ENCODE peak calls at places on chromosomes 5 and 9, in nine cellular contexts. W is stomach, P is neural crest cell, F is AG09309, G is WTC11, E is transverse colon, D is dorsolateral prefrontal cortex, J is lower lobe of right lung, I is pancreas. X is an unnamed sample.

GRCh38 chr9:78539904-78540303 is 243.0 kb downstream of the PSAT1 start:
- DNase-seq in W (no peak), P (no peak), F (peak), G (no peak), E (no peak), D (no peak), J (no peak), I (no peak), X (no peak)

GRCh38 chr5:62504129-62504528 is 74.5 kb upstream of the LRRC70 start:
- DNase-seq in W (no peak), P (no peak), F (no peak), G (no peak), E (no peak), D (no peak), J (no peak), I (no peak), X (no peak)

GRCh38 chr5:33997331-33997983 is 10.4 kb downstream of the AMACR start:
- DNase-seq in W (peak), P (no peak), F (peak), G (no peak), E (peak), D (no peak), J (peak), I (peak), X (peak)

GRCh38 chr9:9751996-9752395 is 860.8 kb downstream of the PTPRD start:
- DNase-seq in W (no peak), P (no peak), F (no peak), G (no peak), E (no peak), D (no peak), J (no peak), I (no peak), X (no peak)

GRCh38 chr5:61767231-61768080 is 435.4 kb downstream of the ZSWIM6 start:
- DNase-seq in W (no peak), P (no peak), F (no peak), G (no peak), E (no peak), D (no peak), J (no peak), I (no peak), X (no peak)

GRCh38 chr9:92727716-92728700 is 36.6 kb downstream of the BICD2 start:
- DNase-seq in W (no peak), P (no peak), F (no peak), G (no peak), E (no peak), D (no peak), J (no peak), I (peak), X (no peak)

GRCh38 chr5:177546262-177546741 is 8.1 kb downstream of the FAM193B start:
- DNase-seq in W (no peak), P (no peak), F (peak), G (no peak), E (no peak), D (no peak), J (no peak), I (no peak), X (peak)

GRCh38 chr5:112245616-112246015 is 173.5 kb downstream of the EPB41L4A start:
- DNase-seq in W (no peak), P (no peak), F (no peak), G (no peak), E (no peak), D (no peak), J (no peak), I (no peak), X (no peak)

GRCh38 chr9:92061184-92061583 is 54.0 kb downstream of the SPTLC1 start:
- DNase-seq in W (no peak), P (no peak), F (no peak), G (no peak), E (no peak), D (no peak), J (no peak), I (no peak), X (no peak)

GRCh38 chr9:102652471-102652870 is 342.7 kb upstream of the CYLC2 start:
- DNase-seq in W (no peak), P (no peak), F (no peak), G (no peak), E (no peak), D (no peak), J (no peak), I (no peak), X (no peak)

GRCh38 chr9:120928015-120928719 is 1.6 kb upstream of the TRAF1 start:
- DNase-seq in W (peak), P (no peak), F (no peak), G (peak), E (peak), D (no peak), J (peak), I (peak), X (no peak)

GRCh38 chr5:142466195-142466951 is 141.6 kb upstream of the SPRY4 start:
- DNase-seq in W (no peak), P (no peak), F (no peak), G (no peak), E (no peak), D (no peak), J (no peak), I (no peak), X (no peak)

GRCh38 chr5:27511061-27511460 is 472.7 kb upstream of the CDH9 start:
- DNase-seq in W (no peak), P (no peak), F (no peak), G (no peak), E (no peak), D (no peak), J (no peak), I (no peak), X (no peak)

GRCh38 chr9:131887680-131888079 is 147.8 kb upstream of the RAPGEF1 start:
- DNase-seq in W (no peak), P (no peak), F (no peak), G (no peak), E (no peak), D (no peak), J (no peak), I (no peak), X (no peak)

GRCh38 chr5:59104400-59105117 is 521.7 kb downstream of the RAB3C start:
- DNase-seq in W (no peak), P (no peak), F (no peak), G (no peak), E (no peak), D (no peak), J (no peak), I (no peak), X (no peak)

GRCh38 chr5:10431408-10431807 is 10.3 kb upstream of the ROPN1L start:
- DNase-seq in W (no peak), P (no peak), F (no peak), G (no peak), E (no peak), D (no peak), J (no peak), I (no peak), X (no peak)

GRCh38 chr5:52712354-52712753 is 75.4 kb upstream of the ITGA1 start:
- DNase-seq in W (no peak), P (no peak), F (no peak), G (no peak), E (no peak), D (no peak), J (no peak), I (no peak), X (no peak)

DNA sequence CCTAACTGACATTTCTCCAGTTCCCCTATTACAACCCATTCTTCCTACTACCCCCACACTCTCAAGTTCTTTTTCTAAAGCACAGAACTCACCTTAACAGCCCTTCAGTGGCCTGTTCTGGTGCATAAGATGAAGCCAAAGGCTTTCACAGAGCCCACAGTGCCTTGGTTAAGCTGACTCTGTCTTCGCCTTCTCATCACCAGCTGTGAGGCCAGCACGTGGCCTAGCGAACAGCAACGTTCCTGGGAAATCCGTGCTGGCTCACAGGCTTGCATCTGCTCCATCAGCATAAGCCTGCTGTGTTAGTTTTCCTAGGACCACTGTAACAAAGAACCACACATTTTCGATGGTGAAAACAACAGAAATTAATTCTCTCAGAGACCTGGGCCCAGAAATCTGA is 67.9 kb upstream of the LPAR1 start:
- DNase-seq in W (no peak), P (no peak), F (no peak), G (peak), E (no peak), D (no peak), J (no peak), I (no peak), X (no peak)
- TF ChIP-seq CTCF in W (no peak), P (no peak), F (no peak), G (no peak), E (no peak), D (no peak), J (no peak), I (no peak), X (no peak)

GRCh38 chr5:153275697-153276096 is 214.8 kb upstream of the GRIA1 start:
- DNase-seq in W (no peak), P (no peak), F (no peak), G (no peak), E (no peak), D (no peak), J (no peak), I (no peak), X (no peak)

DNA sequence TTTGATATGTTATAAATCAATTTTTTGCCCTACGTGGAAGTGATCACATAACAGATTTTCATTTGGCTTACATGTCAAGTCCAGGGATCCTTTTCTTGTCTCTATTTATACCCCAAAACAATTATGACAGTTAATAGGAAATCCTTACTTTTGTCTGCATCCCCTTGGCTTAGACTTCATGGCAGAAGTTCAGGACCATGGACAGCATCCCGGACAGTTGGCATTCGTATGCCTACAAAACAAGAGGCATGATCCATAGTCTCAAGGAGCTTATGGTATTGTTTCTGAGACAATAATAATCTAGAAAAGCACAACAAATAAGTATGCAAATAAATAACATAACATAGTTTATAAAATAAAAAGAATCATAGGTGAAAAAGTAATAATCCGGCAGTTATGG is 214.3 kb upstream of the GRIA1 start:
- DNase-seq in W (no peak), P (peak), F (no peak), G (peak), E (no peak), D (no peak), J (no peak), I (no peak), X (no peak)
- TF ChIP-seq CTCF in W (no peak), P (no peak), F (no peak), G (no peak), E (no peak), D (no peak), J (no peak), I (no peak), X (no peak)

DNA sequence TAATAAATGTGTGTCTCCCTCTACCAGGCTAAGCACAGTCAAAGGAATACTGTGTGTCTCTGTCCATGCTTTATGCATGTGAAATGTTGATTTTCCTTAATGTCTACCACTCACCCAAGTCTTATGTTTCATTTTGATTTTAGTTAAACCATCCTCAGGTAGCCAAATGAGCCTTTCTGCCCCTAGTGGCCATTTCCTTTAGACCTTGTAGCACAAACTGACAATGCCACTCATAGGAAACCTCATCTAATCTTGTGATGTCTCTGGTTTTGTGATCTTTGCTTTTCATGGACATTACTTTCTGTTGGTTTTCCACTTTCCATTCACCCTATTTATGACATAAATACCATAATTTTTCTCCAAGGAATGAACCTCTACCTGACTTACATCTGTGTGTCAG is 820.8 kb downstream of the MAT2B start:
- DNase-seq in W (no peak), P (no peak), F (no peak), G (no peak), E (no peak), D (no peak), J (no peak), I (no peak), X (peak)
- TF ChIP-seq CTCF in W (no peak), P (peak), F (no peak), G (peak), E (no peak), D (no peak), J (no peak), I (no peak), X (peak)

GRCh38 chr5:128081111-128081865 is 2.3 kb upstream of the SLC12A2 start:
- DNase-seq in W (no peak), P (no peak), F (no peak), G (no peak), E (no peak), D (no peak), J (no peak), I (no peak), X (no peak)
- TF ChIP-seq CTCF in W (peak), P (peak), F (no peak), G (no peak), E (peak), D (peak), J (no peak), I (peak), X (peak)

DNA sequence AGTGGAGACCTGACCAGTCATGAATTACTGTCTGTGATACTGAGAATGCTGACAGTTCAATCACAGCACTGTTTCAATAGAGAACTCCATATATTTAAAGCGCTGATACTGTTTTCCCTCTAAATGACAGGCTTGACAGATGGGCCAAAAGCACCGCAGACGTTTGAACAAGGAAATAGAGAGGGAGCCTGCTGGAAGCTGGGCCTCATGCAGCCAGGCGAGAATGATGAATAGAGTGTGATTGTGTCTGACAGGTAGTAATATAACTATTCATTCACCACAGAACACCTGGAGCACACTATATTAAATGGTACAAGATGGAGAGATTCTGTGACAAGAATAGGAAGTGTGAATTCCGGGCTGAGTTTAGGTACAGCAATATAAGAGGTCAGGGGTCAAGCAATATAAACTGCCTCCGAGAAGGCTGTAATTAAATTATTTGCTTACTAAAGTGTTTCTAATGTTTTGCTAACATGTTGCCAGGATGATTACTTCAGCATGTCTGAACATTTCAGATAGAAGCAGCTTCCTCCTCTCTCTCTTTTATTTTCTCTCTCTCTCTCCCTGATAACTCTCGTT is 297.7 kb downstream of the CSNK1G3 start:
- DNase-seq in W (no peak), P (no peak), F (no peak), G (no peak), E (peak), D (no peak), J (no peak), I (no peak), X (no peak)
- TF ChIP-seq CTCF in W (no peak), P (no peak), F (no peak), G (no peak), E (no peak), D (no peak), J (no peak), I (no peak), X (no peak)

X was measured in Calu3.